ENCODE peak calls at places on chromosomes 13 and 19, in six cellular contexts. One of them, this sample, is unnamed.

GRCh38 chr13:113835461-113836274 is 28.2 kb downstream of the GAS6 start:
- DNase-seq in H9: no peak
- DNase-seq in RWPE1: no peak
- DNase-seq in GM23338: no peak
- DNase-seq in body of pancreas: no peak
- DNase-seq in ascending aorta: no peak
- DNase-seq in this sample: no peak

GRCh38 chr13:113981201-113981605 is 7.3 kb upstream of the C13orf46 start:
- DNase-seq in body of pancreas: peak
- DNase-seq in RWPE1: peak
- DNase-seq in H9: no peak
- DNase-seq in GM23338: no peak
- DNase-seq in ascending aorta: no peak
- DNase-seq in this sample: peak

GRCh38 chr13:99264053-99264452 is 5.9 kb upstream of the GPR18 start:
- DNase-seq in body of pancreas: no peak
- DNase-seq in GM23338: no peak
- DNase-seq in H9: no peak
- DNase-seq in ascending aorta: no peak
- DNase-seq in RWPE1: no peak
- DNase-seq in this sample: no peak

GRCh38 chr19:52138614-52139290 is 986 bp downstream of the ZNF616 start:
- DNase-seq in H9: peak
- DNase-seq in body of pancreas: peak
- DNase-seq in ascending aorta: no peak
- DNase-seq in GM23338: peak
- DNase-seq in RWPE1: peak
- DNase-seq in this sample: no peak

GRCh38 chr13:40207110-40207478 is 459.3 kb downstream of the FOXO1 start:
- DNase-seq in H9: no peak
- DNase-seq in GM23338: no peak
- DNase-seq in ascending aorta: no peak
- DNase-seq in body of pancreas: no peak
- DNase-seq in RWPE1: no peak
- DNase-seq in this sample: no peak

GRCh38 chr19:48310227-48310626 is 15.1 kb upstream of the EMP3 start:
- DNase-seq in GM23338: no peak
- DNase-seq in ascending aorta: no peak
- DNase-seq in H9: no peak
- DNase-seq in RWPE1: no peak
- DNase-seq in body of pancreas: no peak
- DNase-seq in this sample: no peak

GRCh38 chr19:16920816-16921529 is 32.2 kb downstream of the F2RL3 start:
- DNase-seq in body of pancreas: no peak
- DNase-seq in RWPE1: peak
- DNase-seq in GM23338: no peak
- DNase-seq in ascending aorta: no peak
- DNase-seq in H9: no peak
- DNase-seq in this sample: peak

GRCh38 chr19:50909240-50910070 is 1.7 kb downstream of the KLK4 start:
- DNase-seq in H9: peak
- DNase-seq in body of pancreas: peak
- DNase-seq in RWPE1: peak
- DNase-seq in ascending aorta: no peak
- DNase-seq in GM23338: peak
- DNase-seq in this sample: no peak

GRCh38 chr19:41957161-41957837 is 1.8 kb downstream of the RABAC1 start:
- DNase-seq in body of pancreas: no peak
- DNase-seq in RWPE1: no peak
- DNase-seq in GM23338: no peak
- DNase-seq in H9: no peak
- DNase-seq in ascending aorta: no peak
- DNase-seq in this sample: no peak

GRCh38 chr13:85509512-85509911 is 289.7 kb downstream of the SLITRK6 start:
- DNase-seq in body of pancreas: no peak
- DNase-seq in RWPE1: peak
- DNase-seq in H9: no peak
- DNase-seq in ascending aorta: no peak
- DNase-seq in GM23338: no peak
- DNase-seq in this sample: peak

GRCh38 chr13:73849292-73849691 is 284.9 kb downstream of the KLF12 start:
- DNase-seq in GM23338: peak
- DNase-seq in body of pancreas: peak
- DNase-seq in ascending aorta: no peak
- DNase-seq in RWPE1: peak
- DNase-seq in H9: peak
- DNase-seq in this sample: no peak

GRCh38 chr19:19610376-19611240 is 7.9 kb downstream of the PBX4 start:
- DNase-seq in H9: no peak
- DNase-seq in RWPE1: no peak
- DNase-seq in ascending aorta: no peak
- DNase-seq in GM23338: no peak
- DNase-seq in body of pancreas: no peak
- DNase-seq in this sample: no peak

GRCh38 chr19:8451885-8452284 is 7.1 kb downstream of the HNRNPM start:
- DNase-seq in body of pancreas: no peak
- DNase-seq in ascending aorta: no peak
- DNase-seq in GM23338: no peak
- DNase-seq in H9: no peak
- DNase-seq in RWPE1: peak
- DNase-seq in this sample: peak

GRCh38 chr13:51044023-51044665 is 66.9 kb downstream of the C13orf42 start:
- DNase-seq in ascending aorta: no peak
- DNase-seq in body of pancreas: no peak
- DNase-seq in H9: no peak
- DNase-seq in RWPE1: no peak
- DNase-seq in GM23338: peak
- DNase-seq in this sample: no peak

GRCh38 chr19:9883231-9883758 is 48.2 kb downstream of the PIN1 start:
- DNase-seq in ascending aorta: no peak
- DNase-seq in RWPE1: peak
- DNase-seq in H9: peak
- DNase-seq in body of pancreas: no peak
- DNase-seq in GM23338: peak
- DNase-seq in this sample: no peak

GRCh38 chr13:62697702-62698101 is 1282.1 kb upstream of the PCDH20 start:
- DNase-seq in GM23338: no peak
- DNase-seq in ascending aorta: no peak
- DNase-seq in RWPE1: no peak
- DNase-seq in body of pancreas: no peak
- DNase-seq in H9: no peak
- DNase-seq in this sample: no peak

GRCh38 chr13:35208587-35208986 is 266.5 kb downstream of the NBEA start:
- DNase-seq in ascending aorta: no peak
- DNase-seq in GM23338: no peak
- DNase-seq in body of pancreas: no peak
- DNase-seq in H9: no peak
- DNase-seq in RWPE1: no peak
- DNase-seq in this sample: no peak

GRCh38 chr13:31168166-31168565 is 6.5 kb upstream of the HSPH1 start:
- DNase-seq in body of pancreas: no peak
- DNase-seq in RWPE1: no peak
- DNase-seq in ascending aorta: no peak
- DNase-seq in GM23338: no peak
- DNase-seq in H9: no peak
- DNase-seq in this sample: no peak

GRCh38 chr13:31162151-31163008 is 676 bp upstream of the HSPH1 start:
- DNase-seq in RWPE1: peak
- DNase-seq in ascending aorta: peak
- DNase-seq in H9: peak
- DNase-seq in GM23338: peak
- DNase-seq in body of pancreas: peak
- DNase-seq in this sample: peak

GRCh38 chr13:31167490-31167889 is 5.8 kb upstream of the HSPH1 start:
- DNase-seq in GM23338: no peak
- DNase-seq in body of pancreas: no peak
- DNase-seq in RWPE1: no peak
- DNase-seq in H9: no peak
- DNase-seq in ascending aorta: no peak
- DNase-seq in this sample: no peak

GRCh38 chr13:31168736-31169135 is 7.0 kb upstream of the HSPH1 start:
- DNase-seq in body of pancreas: no peak
- DNase-seq in RWPE1: no peak
- DNase-seq in H9: no peak
- DNase-seq in ascending aorta: no peak
- DNase-seq in GM23338: no peak
- DNase-seq in this sample: no peak

GRCh38 chr13:31166591-31166990 is 4.9 kb upstream of the HSPH1 start:
- DNase-seq in GM23338: no peak
- DNase-seq in ascending aorta: no peak
- DNase-seq in body of pancreas: no peak
- DNase-seq in RWPE1: peak
- DNase-seq in H9: no peak
- DNase-seq in this sample: no peak
- H3K27ac ChIP-seq in GM23338: no peak
- H3K27ac ChIP-seq in ascending aorta: no peak
- H3K27ac ChIP-seq in body of pancreas: no peak
- H3K27ac ChIP-seq in RWPE1: no peak
- H3K27ac ChIP-seq in H9: no peak
- H3K27ac ChIP-seq in this sample: no peak

GRCh38 chr19:13215572-13216380 is 65.6 kb downstream of the IER2 start:
- DNase-seq in H9: no peak
- DNase-seq in ascending aorta: no peak
- DNase-seq in GM23338: no peak
- DNase-seq in RWPE1: peak
- DNase-seq in body of pancreas: no peak
- DNase-seq in this sample: no peak
- H3K27ac ChIP-seq in H9: no peak
- H3K27ac ChIP-seq in ascending aorta: no peak
- H3K27ac ChIP-seq in GM23338: no peak
- H3K27ac ChIP-seq in RWPE1: peak
- H3K27ac ChIP-seq in body of pancreas: no peak
- H3K27ac ChIP-seq in this sample: no peak

GRCh38 chr13:47216176-47216822 is 319.4 kb upstream of the HTR2A start:
- DNase-seq in body of pancreas: no peak
- DNase-seq in RWPE1: peak
- DNase-seq in GM23338: no peak
- DNase-seq in H9: no peak
- DNase-seq in ascending aorta: no peak
- DNase-seq in this sample: peak
- H3K27ac ChIP-seq in body of pancreas: no peak
- H3K27ac ChIP-seq in RWPE1: no peak
- H3K27ac ChIP-seq in GM23338: no peak
- H3K27ac ChIP-seq in H9: no peak
- H3K27ac ChIP-seq in ascending aorta: no peak
- H3K27ac ChIP-seq in this sample: peak

DNA sequence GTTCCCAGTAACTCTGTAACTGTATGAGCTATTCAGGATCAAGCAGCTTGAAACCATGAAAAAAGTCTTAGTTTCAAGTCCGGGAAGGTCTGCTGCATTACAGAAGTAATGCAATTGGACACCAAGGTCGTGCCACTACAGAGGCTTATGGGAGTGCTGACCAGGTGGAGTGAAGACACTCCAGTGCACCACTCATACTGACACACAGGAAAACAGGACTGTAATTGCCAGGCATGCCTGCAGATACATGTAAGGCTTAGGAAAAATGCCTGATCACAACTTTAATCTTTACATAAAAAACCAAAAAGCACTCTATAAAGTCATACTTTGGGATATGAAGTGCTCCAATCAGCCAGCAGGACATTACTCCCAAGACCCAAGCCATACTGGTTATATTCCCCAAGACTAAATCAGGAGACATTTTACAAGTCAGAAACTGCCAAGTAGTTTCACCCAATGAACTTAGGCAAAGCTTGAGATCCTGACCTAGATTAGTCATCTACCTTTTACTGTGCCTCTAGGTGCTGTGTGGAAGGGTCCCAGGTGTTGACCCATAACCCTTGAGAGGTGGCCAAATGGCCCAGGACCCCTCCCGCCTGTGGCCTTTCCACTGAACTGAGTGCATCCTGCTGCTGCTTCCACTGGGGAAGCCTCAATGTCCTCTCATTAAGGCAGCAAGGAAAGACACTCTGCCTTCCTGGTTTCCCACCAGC is 27.5 kb downstream of the ANKRD10 start:
- DNase-seq in GM23338: no peak
- DNase-seq in H9: no peak
- DNase-seq in ascending aorta: no peak
- DNase-seq in RWPE1: no peak
- DNase-seq in body of pancreas: no peak
- DNase-seq in this sample: no peak
- H3K27ac ChIP-seq in GM23338: peak
- H3K27ac ChIP-seq in H9: peak
- H3K27ac ChIP-seq in ascending aorta: no peak
- H3K27ac ChIP-seq in RWPE1: peak
- H3K27ac ChIP-seq in body of pancreas: peak
- H3K27ac ChIP-seq in this sample: no peak

GRCh38 chr19:40603071-40603718 is 2.0 kb downstream of the LTBP4 start:
- DNase-seq in body of pancreas: no peak
- DNase-seq in RWPE1: no peak
- DNase-seq in H9: no peak
- DNase-seq in ascending aorta: no peak
- DNase-seq in GM23338: peak
- DNase-seq in this sample: no peak

GRCh38 chr19:40603719-40604646 is 2.8 kb downstream of the LTBP4 start:
- DNase-seq in body of pancreas: peak
- DNase-seq in ascending aorta: peak
- DNase-seq in RWPE1: peak
- DNase-seq in GM23338: peak
- DNase-seq in H9: peak
- DNase-seq in this sample: peak

GRCh38 chr19:40607311-40607871 is 6.2 kb downstream of the LTBP4 start:
- DNase-seq in GM23338: peak
- DNase-seq in RWPE1: no peak
- DNase-seq in H9: peak
- DNase-seq in body of pancreas: no peak
- DNase-seq in ascending aorta: no peak
- DNase-seq in this sample: no peak

GRCh38 chr19:40604647-40605200 is 3.6 kb downstream of the LTBP4 start:
- DNase-seq in RWPE1: no peak
- DNase-seq in H9: peak
- DNase-seq in body of pancreas: peak
- DNase-seq in ascending aorta: no peak
- DNase-seq in GM23338: no peak
- DNase-seq in this sample: no peak

DNA sequence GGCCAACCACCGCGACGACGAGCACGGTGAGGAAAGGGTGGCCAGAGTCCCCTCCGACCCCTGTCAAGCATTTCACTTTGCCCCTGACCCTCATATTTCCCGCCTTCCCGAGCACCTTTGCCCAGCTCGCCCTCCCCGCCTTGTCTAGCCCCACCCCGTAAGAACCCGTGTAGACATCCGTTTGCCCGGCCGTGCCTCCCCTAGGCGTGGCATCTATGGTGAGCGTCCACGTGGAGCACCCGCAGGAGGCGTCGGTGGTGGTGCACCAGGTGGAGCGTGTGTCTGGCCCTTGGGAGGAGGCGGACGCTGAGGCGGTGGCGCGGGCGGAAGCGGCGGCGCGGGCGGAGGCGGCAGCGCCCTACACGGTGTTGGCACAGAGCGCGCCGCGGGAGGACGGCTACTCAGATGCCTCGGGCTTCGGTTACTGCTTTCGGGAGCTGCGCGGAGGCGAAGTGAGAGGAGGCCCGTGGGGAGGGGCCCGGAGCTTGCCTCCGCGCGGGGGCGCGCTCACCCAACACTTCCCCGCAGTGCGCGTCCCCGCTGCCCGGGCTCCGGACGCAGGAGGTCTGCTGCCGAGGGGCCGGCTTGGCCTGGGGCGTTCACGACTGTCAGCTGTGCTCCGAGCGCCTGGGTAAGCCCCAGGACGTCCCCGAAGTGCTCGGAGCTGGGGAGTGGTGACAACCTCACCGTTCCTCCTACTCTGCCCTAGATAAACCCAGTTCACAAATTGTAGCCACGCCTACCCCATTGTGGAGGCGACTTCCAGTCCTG is 4.2 kb downstream of the LTBP4 start:
- DNase-seq in body of pancreas: peak
- DNase-seq in RWPE1: peak
- DNase-seq in ascending aorta: peak
- DNase-seq in GM23338: peak
- DNase-seq in H9: peak
- DNase-seq in this sample: peak
- H3K27ac ChIP-seq in body of pancreas: peak
- H3K27ac ChIP-seq in RWPE1: peak
- H3K27ac ChIP-seq in ascending aorta: peak
- H3K27ac ChIP-seq in GM23338: no peak
- H3K27ac ChIP-seq in H9: no peak
- H3K27ac ChIP-seq in this sample: peak

This sample was measured in epithelial cell of prostate.